ENCODE peak calls at places on chromosomes 4 and X, in six cellular contexts. J is frontal cortex, G is kidney tubule cell, S is fibroblast of the conjunctiva, C is NCI-H2081, H is type B pancreatic cell. A is an unnamed sample.

GRCh38 chr4:77240469-77241066 is 83.6 kb downstream of the CCNG2 start:
- DNase-seq in S (peak), H (peak), G (peak), C (peak), J (no peak), A (peak)

GRCh38 chrX:153488231-153488914 is 6.4 kb upstream of the BGN start:
- DNase-seq in G (no peak), H (no peak), J (no peak), S (no peak), C (no peak), A (no peak)

GRCh38 chrX:136480383-136480782 is 7.4 kb upstream of the BRS3 start:
- DNase-seq in C (no peak), J (no peak), S (no peak), H (no peak), G (no peak), A (no peak)

GRCh38 chr4:99362768-99363167 is 10.2 kb upstream of the ADH1C start:
- DNase-seq in H (no peak), S (no peak), J (no peak), G (no peak), C (no peak), A (no peak)

GRCh38 chr4:76570141-76570989 is 135.3 kb downstream of the SHROOM3 start:
- DNase-seq in G (peak), H (no peak), C (no peak), S (no peak), J (no peak), A (peak)

GRCh38 chrX:150704030-150704613 is 10.9 kb downstream of the MTMR1 start:
- DNase-seq in S (no peak), C (no peak), J (no peak), H (no peak), G (peak), A (no peak)

GRCh38 chr4:112516401-112517066 is 554 bp upstream of the NEUROG2 start:
- DNase-seq in S (no peak), J (peak), C (peak), G (no peak), H (no peak), A (no peak)

GRCh38 chr4:165106518-165106917 is 6.1 kb downstream of the TMEM192 start:
- DNase-seq in C (no peak), G (no peak), H (no peak), J (no peak), S (no peak), A (no peak)

GRCh38 chr4:87975466-87975865 is at the start of gene SPP1:
- DNase-seq in H (no peak), G (peak), J (no peak), S (no peak), C (no peak), A (no peak)